ENCODE peak calls at places on chromosomes 2 and 18, in five cellular contexts. K, T, Q, N and H are unnamed samples.

GRCh38 chr2:75458201-75458600 is 102.5 kb downstream of the EVA1A start:
- DNase-seq in K (no peak), N (no peak), Q (no peak), T (no peak), H (no peak)

GRCh38 chr18:47560693-47561092 is 309.2 kb upstream of the SKOR2 start:
- DNase-seq in N (no peak), K (no peak), T (no peak), Q (no peak), H (no peak)

GRCh38 chr2:108960006-108960405 is 29.0 kb downstream of the EDAR start:
- DNase-seq in T (no peak), Q (no peak), N (no peak), K (no peak), H (no peak)

GRCh38 chr2:33014268-33014667 is 67.5 kb downstream of the LTBP1 start:
- DNase-seq in Q (no peak), T (no peak), K (no peak), N (peak), H (no peak)

GRCh38 chr18:25345432-25345831 is 6.5 kb downstream of the ZNF521 start:
- DNase-seq in T (no peak), Q (peak), K (no peak), N (no peak), H (no peak)

GRCh38 chr2:58834404-58834803 is 593.3 kb upstream of the FANCL start:
- DNase-seq in Q (peak), T (no peak), N (no peak), K (peak), H (no peak)

GRCh38 chr2:101622210-101622609 is 75.3 kb upstream of the MAP4K4 start:
- DNase-seq in N (no peak), T (no peak), Q (no peak), K (no peak), H (no peak)

GRCh38 chr2:19217203-19217602 is 141.2 kb downstream of the OSR1 start:
- DNase-seq in N (no peak), T (no peak), K (no peak), Q (peak), H (no peak)

GRCh38 chr2:47520825-47521665 is 118.1 kb downstream of the MSH2 start:
- DNase-seq in K (peak), T (peak), Q (peak), N (peak), H (no peak)

GRCh38 chr2:17657759-17658158 is 95.9 kb downstream of the SMC6 start:
- DNase-seq in Q (no peak), T (no peak), K (no peak), N (no peak), H (no peak)

GRCh38 chr18:62198259-62198658 is 11.2 kb downstream of the RELCH start:
- DNase-seq in N (peak), Q (no peak), K (no peak), T (no peak), H (peak)

GRCh38 chr18:48949051-48949605 is 1.6 kb downstream of the SMAD7 start:
- DNase-seq in N (peak), Q (no peak), T (no peak), K (peak), H (no peak)

GRCh38 chr2:241941691-241942301 is 72.3 kb downstream of the RTP5 start:
- DNase-seq in K (no peak), T (no peak), Q (no peak), N (no peak), H (no peak)

GRCh38 chr2:171979103-171979502 is 20.6 kb upstream of the METAP1D start:
- DNase-seq in T (no peak), K (no peak), N (no peak), Q (no peak), H (no peak)

GRCh38 chr2:231297108-231297908 is 98.2 kb upstream of the B3GNT7 start:
- DNase-seq in N (peak), Q (peak), T (no peak), K (peak), H (no peak)

GRCh38 chr2:62326735-62327134 is 130.8 kb downstream of the B3GNT2 start:
- DNase-seq in K (no peak), Q (no peak), T (no peak), N (no peak), H (no peak)

GRCh38 chr18:30245756-30246515 is 796.6 kb downstream of the DSC3 start:
- DNase-seq in Q (no peak), N (no peak), K (no peak), T (no peak), H (no peak)

GRCh38 chr2:42172020-42172419 is 2.9 kb downstream of the EML4 start:
- DNase-seq in N (no peak), T (no peak), K (no peak), Q (no peak), H (no peak)

GRCh38 chr2:194060269-194060668 is 1596.8 kb upstream of the SLC39A10 start:
- DNase-seq in T (no peak), N (no peak), K (no peak), Q (no peak), H (no peak)

GRCh38 chr2:3487931-3488554 is 31.3 kb downstream of the ADI1 start:
- DNase-seq in K (no peak), T (no peak), Q (no peak), N (no peak), H (no peak)

GRCh38 chr2:3490191-3491158 is 28.9 kb downstream of the ADI1 start:
- DNase-seq in N (no peak), K (no peak), Q (no peak), T (no peak), H (no peak)

GRCh38 chr2:3488768-3489448 is 30.4 kb downstream of the ADI1 start:
- DNase-seq in T (no peak), K (no peak), N (no peak), Q (no peak), H (no peak)

GRCh38 chr2:3491306-3491705 is 28.0 kb downstream of the ADI1 start:
- DNase-seq in T (no peak), Q (no peak), N (no peak), K (no peak), H (no peak)

GRCh38 chr2:3489449-3490115 is 29.7 kb downstream of the ADI1 start:
- DNase-seq in T (no peak), N (no peak), Q (no peak), K (no peak), H (no peak)
- H3K27ac ChIP-seq in T (no peak), N (no peak), Q (no peak), K (no peak), H (no peak)

GRCh38 chr2:207235621-207236020 is 69.9 kb upstream of the KLF7 start:
- DNase-seq in K (no peak), Q (no peak), T (no peak), N (no peak), H (no peak)
- H3K27ac ChIP-seq in K (peak), Q (no peak), T (no peak), N (no peak), H (no peak)

GRCh38 chr18:79948719-79949411 is 2.6 kb downstream of the SLC66A2 start:
- DNase-seq in T (no peak), N (no peak), K (no peak), Q (no peak), H (no peak)
- H3K27ac ChIP-seq in T (no peak), N (no peak), K (peak), Q (no peak), H (no peak)

DNA sequence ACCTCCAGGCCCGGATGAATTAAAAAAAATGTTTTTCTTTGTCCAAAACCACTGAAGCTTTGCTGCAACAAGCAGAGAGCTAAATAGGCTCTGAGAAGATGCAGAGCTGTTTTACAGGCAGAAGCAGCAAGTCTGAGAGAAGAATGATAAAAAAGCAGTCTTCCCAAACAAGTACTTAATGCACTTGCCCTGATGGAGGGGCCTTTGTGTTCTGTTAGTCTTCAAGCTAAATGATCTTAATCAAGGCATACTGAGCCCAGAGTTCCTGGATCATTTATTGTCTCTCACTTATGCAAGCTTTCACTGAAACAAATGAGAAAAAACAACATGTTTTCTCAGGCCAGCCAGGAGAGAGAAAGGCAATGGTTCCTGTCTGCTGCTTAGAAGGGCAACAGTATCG is 152.5 kb downstream of the CLIP4 start:
- DNase-seq in T (no peak), N (no peak), Q (no peak), K (no peak), H (no peak)
- H3K27ac ChIP-seq in T (no peak), N (no peak), Q (no peak), K (no peak), H (no peak)

GRCh38 chr2:100192825-100193224 is 50.4 kb upstream of the AFF3 start:
- DNase-seq in Q (peak), K (peak), N (no peak), T (no peak), H (no peak)

GRCh38 chr2:100193334-100193733 is 50.9 kb upstream of the AFF3 start:
- DNase-seq in Q (no peak), K (no peak), N (no peak), T (no peak), H (no peak)

GRCh38 chr2:100195942-100196341 is 53.6 kb upstream of the AFF3 start:
- DNase-seq in N (no peak), T (no peak), Q (no peak), K (no peak), H (no peak)

GRCh38 chr2:100196786-100197494 is 54.5 kb upstream of the AFF3 start:
- DNase-seq in T (no peak), K (no peak), N (no peak), Q (no peak), H (no peak)

DNA sequence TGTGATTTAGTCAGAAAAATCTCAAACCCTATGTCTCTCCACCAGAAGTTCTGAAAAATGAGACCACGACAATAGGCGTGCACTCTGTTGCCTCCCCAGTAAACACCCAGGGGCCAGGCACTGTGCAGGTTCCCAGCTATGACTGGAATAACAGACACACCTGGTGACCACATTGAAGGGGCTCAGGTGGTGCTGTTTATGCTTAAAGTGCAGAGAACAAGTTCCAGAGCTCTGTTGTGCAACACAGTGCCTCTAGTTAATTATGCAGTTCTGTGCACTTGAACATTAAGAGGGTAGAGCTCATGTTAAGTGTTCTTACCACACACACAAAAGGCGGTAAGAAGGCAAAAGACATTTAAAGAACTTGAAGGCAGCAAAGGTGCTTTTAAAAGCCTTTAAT is 52.6 kb upstream of the AFF3 start:
- DNase-seq in N (no peak), K (no peak), Q (no peak), T (no peak), H (no peak)
- H3K27ac ChIP-seq in N (no peak), K (no peak), Q (no peak), T (no peak), H (no peak)

GRCh38 chr2:182587831-182588230 is 128.2 kb upstream of the DNAJC10 start:
- DNase-seq in T (no peak), K (no peak), N (peak), Q (peak), H (peak)
- H3K27ac ChIP-seq in T (no peak), K (no peak), N (no peak), Q (no peak), H (peak)

DNA sequence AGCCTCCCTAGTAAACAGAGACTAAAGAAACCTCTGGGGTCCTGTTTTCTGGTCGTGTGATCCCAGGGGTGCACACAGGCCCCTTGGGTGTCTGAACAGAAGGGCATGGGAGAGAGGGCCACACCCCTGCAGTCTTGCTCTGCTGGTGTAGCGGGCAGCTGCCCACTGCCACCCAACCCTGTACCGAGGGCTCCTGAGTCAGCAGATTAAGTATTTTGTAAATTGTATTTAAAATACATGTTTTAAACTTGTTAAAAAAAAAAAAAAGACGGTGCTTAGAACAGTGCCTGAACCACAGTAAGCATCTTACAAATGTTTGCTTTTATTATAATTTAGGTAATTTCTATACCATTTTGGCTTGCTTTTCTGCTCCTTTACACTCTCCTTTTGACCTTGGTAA is 113.7 kb downstream of the TANC1 start:
- DNase-seq in N (no peak), T (no peak), Q (no peak), K (no peak), H (no peak)
- H3K27ac ChIP-seq in N (no peak), T (no peak), Q (no peak), K (no peak), H (no peak)